ENCODE peak calls at places on chromosomes 11 and 22, in five cellular contexts. One of them, this sample, is unnamed.

GRCh38 chr11:31824791-31825452 is 13.8 kb upstream of the PAX6 start:
- DNase-seq in central memory CD4-positive, alpha-beta T cell: no peak
- DNase-seq in pancreas: no peak
- DNase-seq in NCI-H146: no peak
- DNase-seq in HEK293T: no peak
- DNase-seq in this sample: no peak

GRCh38 chr22:29143848-29144785 is 61.6 kb upstream of the EMID1 start:
- DNase-seq in central memory CD4-positive, alpha-beta T cell: no peak
- DNase-seq in pancreas: no peak
- DNase-seq in NCI-H146: no peak
- DNase-seq in HEK293T: no peak
- DNase-seq in this sample: peak; percentile 44

GRCh38 chr22:46355369-46355995 is 20.0 kb downstream of the TRMU start:
- DNase-seq in central memory CD4-positive, alpha-beta T cell: peak; percentile 42
- DNase-seq in pancreas: peak; percentile 84
- DNase-seq in NCI-H146: peak; percentile 31
- DNase-seq in HEK293T: peak; percentile 84
- DNase-seq in this sample: peak; percentile 35

GRCh38 chr11:106286881-106287504 is 209.5 kb downstream of the AASDHPPT start:
- DNase-seq in central memory CD4-positive, alpha-beta T cell: no peak
- DNase-seq in pancreas: no peak
- DNase-seq in NCI-H146: no peak
- DNase-seq in HEK293T: no peak
- DNase-seq in this sample: no peak

GRCh38 chr11:251550-251949 is 14.8 kb downstream of the PSMD13 start:
- DNase-seq in central memory CD4-positive, alpha-beta T cell: no peak
- DNase-seq in pancreas: no peak
- DNase-seq in NCI-H146: no peak
- DNase-seq in HEK293T: no peak
- DNase-seq in this sample: no peak

GRCh38 chr22:43292633-43293025 is 50.5 kb downstream of the SCUBE1 start:
- DNase-seq in central memory CD4-positive, alpha-beta T cell: no peak
- DNase-seq in pancreas: no peak
- DNase-seq in NCI-H146: no peak
- DNase-seq in HEK293T: no peak
- DNase-seq in this sample: no peak

GRCh38 chr11:109960831-109961230 is 132.4 kb upstream of the ZC3H12C start:
- DNase-seq in central memory CD4-positive, alpha-beta T cell: no peak
- DNase-seq in pancreas: peak; percentile 79
- DNase-seq in NCI-H146: no peak
- DNase-seq in HEK293T: no peak
- DNase-seq in this sample: no peak

GRCh38 chr11:126345759-126346585 is 9.5 kb upstream of the ST3GAL4 start:
- DNase-seq in central memory CD4-positive, alpha-beta T cell: no peak
- DNase-seq in pancreas: peak; percentile 69
- DNase-seq in NCI-H146: peak; percentile 88
- DNase-seq in HEK293T: no peak
- DNase-seq in this sample: no peak

GRCh38 chr22:49565516-49565855 is 262.2 kb downstream of the BRD1 start:
- DNase-seq in central memory CD4-positive, alpha-beta T cell: no peak
- DNase-seq in pancreas: no peak
- DNase-seq in NCI-H146: no peak
- DNase-seq in HEK293T: no peak
- DNase-seq in this sample: no peak

GRCh38 chr11:92556435-92556834 is 331.8 kb downstream of the FAT3 start:
- DNase-seq in central memory CD4-positive, alpha-beta T cell: no peak
- DNase-seq in pancreas: no peak
- DNase-seq in NCI-H146: no peak
- DNase-seq in HEK293T: no peak
- DNase-seq in this sample: no peak

GRCh38 chr11:64760759-64761417 is 1.1 kb upstream of the PYGM start:
- DNase-seq in central memory CD4-positive, alpha-beta T cell: no peak
- DNase-seq in pancreas: no peak
- DNase-seq in NCI-H146: no peak
- DNase-seq in HEK293T: no peak
- DNase-seq in this sample: no peak

GRCh38 chr22:43777204-43777671 is 34.9 kb downstream of the EFCAB6 start:
- DNase-seq in central memory CD4-positive, alpha-beta T cell: no peak
- DNase-seq in pancreas: no peak
- DNase-seq in NCI-H146: no peak
- DNase-seq in HEK293T: no peak
- DNase-seq in this sample: no peak

GRCh38 chr11:105236631-105237030 is 97.1 kb upstream of the CARD18 start:
- DNase-seq in central memory CD4-positive, alpha-beta T cell: no peak
- DNase-seq in pancreas: no peak
- DNase-seq in NCI-H146: no peak
- DNase-seq in HEK293T: no peak
- DNase-seq in this sample: no peak

GRCh38 chr11:71472941-71473792 is 20.2 kb downstream of the NADSYN1 start:
- DNase-seq in central memory CD4-positive, alpha-beta T cell: no peak
- DNase-seq in pancreas: no peak
- DNase-seq in NCI-H146: no peak
- DNase-seq in HEK293T: no peak
- DNase-seq in this sample: no peak

GRCh38 chr22:35971418-35972119 is 57.1 kb downstream of the RBFOX2 start:
- DNase-seq in central memory CD4-positive, alpha-beta T cell: no peak
- DNase-seq in pancreas: no peak
- DNase-seq in NCI-H146: no peak
- DNase-seq in HEK293T: peak; percentile 21
- DNase-seq in this sample: no peak

GRCh38 chr22:37629928-37630327 is 9.5 kb upstream of the SH3BP1 start:
- DNase-seq in central memory CD4-positive, alpha-beta T cell: no peak
- DNase-seq in pancreas: no peak
- DNase-seq in NCI-H146: no peak
- DNase-seq in HEK293T: no peak
- DNase-seq in this sample: no peak

GRCh38 chr11:113778111-113778910 is 1.3 kb upstream of the CLDN25 start:
- DNase-seq in central memory CD4-positive, alpha-beta T cell: no peak
- DNase-seq in pancreas: peak; percentile 55
- DNase-seq in NCI-H146: peak; percentile 12
- DNase-seq in HEK293T: no peak
- DNase-seq in this sample: no peak

GRCh38 chr11:2892215-2893020 is 6.8 kb upstream of the CDKN1C start:
- DNase-seq in central memory CD4-positive, alpha-beta T cell: peak; percentile 52
- DNase-seq in pancreas: peak; percentile 64
- DNase-seq in NCI-H146: peak; percentile 85
- DNase-seq in HEK293T: peak; percentile 81
- DNase-seq in this sample: peak; percentile 88

This sample was measured in Jurkat, Clone E6-1.